ENCODE peak calls at places on chromosomes 2 and 18, in eight cellular contexts. U is fibroblast of pulmonary artery, Y is IMR-90, H is mammary epithelial cell, R is BJ, L is OCI-LY7, B is body of pancreas, E is GM06990. A is an unnamed sample.

GRCh38 chr2:190648289-190649034 is 421 bp upstream of the NAB1 start:
- DNase-seq in H (peak), Y (peak), R (no peak), U (peak), B (peak), E (peak), L (peak), A (peak)

GRCh38 chr2:240836781-240837467 is 16.9 kb upstream of the KIF1A start:
- DNase-seq in U (peak), R (no peak), E (no peak), Y (peak), L (no peak), B (peak), H (no peak), A (no peak)

GRCh38 chr2:242011516-242011915 is 142.0 kb downstream of the RTP5 start:
- DNase-seq in U (no peak), B (no peak), Y (no peak), H (no peak), E (no peak), R (no peak), L (no peak), A (no peak)

GRCh38 chr2:70248810-70249438 is 496 bp upstream of the TIA1 start:
- DNase-seq in E (no peak), B (peak), Y (no peak), L (no peak), R (no peak), U (peak), H (no peak), A (peak)

GRCh38 chr18:3135536-3135935 is 84.2 kb downstream of the MYOM1 start:
- DNase-seq in L (no peak), R (no peak), Y (no peak), E (no peak), U (no peak), H (no peak), B (no peak), A (no peak)

GRCh38 chr2:69300650-69301049 is 86.4 kb downstream of the GFPT1 start:
- DNase-seq in L (no peak), Y (no peak), B (no peak), E (no peak), H (no peak), R (no peak), U (peak), A (no peak)

GRCh38 chr18:50398947-50399346 is 24.1 kb downstream of the SKA1 start:
- DNase-seq in R (no peak), E (no peak), U (no peak), Y (no peak), H (no peak), B (no peak), L (no peak), A (no peak)

GRCh38 chr18:79900610-79901570 is 50.6 kb downstream of the SLC66A2 start:
- DNase-seq in H (no peak), E (no peak), B (no peak), R (no peak), U (no peak), Y (no peak), L (no peak), A (no peak)

GRCh38 chr2:135985826-135986393 is 484 bp upstream of the DARS1 start:
- DNase-seq in R (no peak), U (no peak), E (no peak), B (no peak), L (peak), Y (no peak), H (no peak), A (no peak)

GRCh38 chr2:201250741-201251140 is 9.6 kb upstream of the CASP8 start:
- DNase-seq in Y (no peak), L (no peak), R (no peak), U (no peak), E (no peak), H (no peak), B (no peak), A (no peak)

GRCh38 chr18:5997361-5997760 is 102.0 kb upstream of the TMEM200C start:
- DNase-seq in R (no peak), B (no peak), L (no peak), U (no peak), E (no peak), H (no peak), Y (no peak), A (no peak)

GRCh38 chr18:22167091-22167470 is 2.3 kb upstream of the GATA6 start:
- DNase-seq in B (peak), E (no peak), Y (no peak), L (no peak), U (no peak), R (no peak), H (no peak), A (no peak)

GRCh38 chr2:73089270-73090030 is 17.9 kb upstream of the SFXN5 start:
- DNase-seq in H (peak), L (no peak), Y (peak), U (peak), E (no peak), R (peak), B (peak), A (peak)

GRCh38 chr18:43180814-43181213 is 65.3 kb upstream of the RIT2 start:
- DNase-seq in H (no peak), E (no peak), Y (no peak), U (no peak), B (no peak), R (no peak), L (no peak), A (no peak)

GRCh38 chr2:201628545-201628944 is 14.8 kb downstream of the TMEM237 start:
- DNase-seq in Y (peak), H (no peak), L (no peak), R (no peak), E (no peak), B (no peak), U (no peak), A (peak)

GRCh38 chr2:29657674-29658073 is 263.7 kb downstream of the ALK start:
- DNase-seq in L (no peak), B (no peak), U (no peak), Y (no peak), E (no peak), H (no peak), R (no peak), A (no peak)

DNA sequence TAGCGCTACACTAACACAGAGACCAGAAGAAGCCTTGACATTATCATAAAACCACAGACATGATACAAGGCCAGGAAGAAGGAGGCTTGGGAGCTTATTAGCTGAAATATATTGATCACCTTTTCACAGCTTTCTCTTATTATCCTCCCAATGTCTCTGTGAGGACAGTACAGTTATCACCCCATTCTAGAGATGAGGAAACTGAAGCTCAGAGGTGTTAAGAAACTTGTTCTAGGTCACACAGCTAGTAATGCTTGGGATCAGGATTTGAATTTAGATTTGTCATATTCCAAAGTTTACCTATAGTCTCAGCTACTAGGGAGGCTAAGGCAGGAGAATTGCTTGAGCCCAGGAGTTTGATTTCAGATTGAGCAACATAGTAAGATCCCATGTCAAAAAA is 44.6 kb upstream of the LTBP1 start:
- DNase-seq in B (no peak), E (no peak), H (no peak), U (no peak), R (no peak), L (no peak), Y (no peak), A (no peak)
- H3K4me3 ChIP-seq in B (no peak), E (no peak), H (no peak), U (no peak), R (no peak), L (no peak), Y (no peak), A (no peak)

DNA sequence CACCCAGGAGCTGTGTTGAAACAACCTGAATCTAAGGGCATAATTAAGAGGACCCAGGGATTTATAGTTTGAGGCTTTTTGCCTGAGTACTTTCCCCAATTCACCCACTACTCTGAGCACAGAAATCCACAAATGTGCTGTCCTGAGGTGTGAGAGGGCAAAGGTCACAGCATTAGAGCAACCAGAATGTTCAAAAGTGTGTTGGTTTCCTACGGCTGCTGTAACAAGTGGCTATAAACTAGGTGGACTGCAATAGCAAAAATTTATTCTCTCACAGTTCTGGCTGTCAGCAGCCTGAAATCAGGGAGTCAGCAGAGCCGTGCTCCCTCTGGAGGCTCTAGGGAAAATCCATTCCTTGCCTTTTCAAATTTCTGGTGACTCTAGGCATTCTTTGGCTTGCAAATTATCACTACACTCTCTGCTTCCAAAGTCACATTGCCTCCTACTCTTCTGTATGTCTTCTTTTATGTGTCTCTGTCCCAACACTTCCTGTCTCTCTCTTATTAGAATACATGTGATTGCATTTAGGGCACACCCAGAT is 91.3 kb upstream of the TACR1 start:
- DNase-seq in U (peak), R (no peak), Y (peak), E (no peak), H (no peak), L (no peak), B (no peak), A (no peak)
- TF ChIP-seq CTCF in U (peak), R (peak), Y (peak), E (no peak), H (peak), L (no peak), B (no peak), A (peak)

GRCh38 chr2:157893611-157894010 is 17.5 kb upstream of the ACVR1 start:
- DNase-seq in U (no peak), E (no peak), R (no peak), Y (no peak), L (no peak), B (no peak), H (no peak), A (no peak)

GRCh38 chr2:157895531-157895930 is 19.4 kb upstream of the ACVR1 start:
- DNase-seq in R (peak), H (peak), U (no peak), L (no peak), Y (peak), B (no peak), E (no peak), A (peak)

GRCh38 chr2:157897106-157897971 is 21.2 kb upstream of the ACVR1 start:
- DNase-seq in U (no peak), Y (no peak), R (no peak), E (peak), B (no peak), H (no peak), L (peak), A (no peak)

GRCh38 chr2:157891630-157892016 is 15.5 kb upstream of the ACVR1 start:
- DNase-seq in B (no peak), U (no peak), R (no peak), Y (no peak), L (no peak), H (no peak), E (no peak), A (no peak)

DNA sequence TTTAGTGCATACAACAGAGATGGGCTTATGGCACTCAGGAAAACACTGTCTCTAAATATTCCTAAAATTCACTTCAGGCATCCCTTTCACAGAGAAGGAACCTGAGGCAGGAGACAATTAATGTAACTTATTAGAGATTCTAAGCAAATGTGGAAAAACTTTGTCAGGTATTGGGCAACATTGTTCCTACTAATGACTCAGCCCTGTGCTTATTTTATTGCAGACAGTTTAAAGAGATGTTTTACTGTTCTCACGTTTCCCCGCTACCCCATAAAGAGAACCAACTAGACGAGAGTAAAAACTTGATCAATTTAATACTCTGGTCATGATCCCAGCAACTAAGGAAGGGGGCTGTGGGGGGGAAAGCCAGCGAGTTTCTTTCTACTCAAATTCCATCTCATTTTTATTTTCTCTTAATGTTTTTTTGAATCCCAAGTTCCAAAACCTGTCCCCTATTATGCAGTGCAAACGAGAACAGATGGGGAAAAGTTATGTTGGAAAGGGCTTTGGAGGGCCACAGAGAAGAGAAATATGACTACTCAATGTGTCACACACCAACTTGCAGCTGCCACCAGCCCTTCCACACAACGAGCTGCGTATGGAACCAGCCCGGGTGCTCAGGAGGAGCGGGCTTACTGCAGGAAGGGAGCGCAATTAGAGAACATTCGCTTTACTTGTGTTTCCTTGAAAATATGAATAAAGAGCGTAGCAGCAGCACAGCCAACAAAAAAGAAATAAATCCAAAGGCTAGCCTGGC is 18.7 kb upstream of the ACVR1 start:
- DNase-seq in L (no peak), E (no peak), U (peak), H (peak), R (peak), B (no peak), Y (peak), A (peak)
- H3K4me3 ChIP-seq in L (no peak), E (no peak), U (no peak), H (no peak), R (no peak), B (no peak), Y (peak), A (no peak)

DNA sequence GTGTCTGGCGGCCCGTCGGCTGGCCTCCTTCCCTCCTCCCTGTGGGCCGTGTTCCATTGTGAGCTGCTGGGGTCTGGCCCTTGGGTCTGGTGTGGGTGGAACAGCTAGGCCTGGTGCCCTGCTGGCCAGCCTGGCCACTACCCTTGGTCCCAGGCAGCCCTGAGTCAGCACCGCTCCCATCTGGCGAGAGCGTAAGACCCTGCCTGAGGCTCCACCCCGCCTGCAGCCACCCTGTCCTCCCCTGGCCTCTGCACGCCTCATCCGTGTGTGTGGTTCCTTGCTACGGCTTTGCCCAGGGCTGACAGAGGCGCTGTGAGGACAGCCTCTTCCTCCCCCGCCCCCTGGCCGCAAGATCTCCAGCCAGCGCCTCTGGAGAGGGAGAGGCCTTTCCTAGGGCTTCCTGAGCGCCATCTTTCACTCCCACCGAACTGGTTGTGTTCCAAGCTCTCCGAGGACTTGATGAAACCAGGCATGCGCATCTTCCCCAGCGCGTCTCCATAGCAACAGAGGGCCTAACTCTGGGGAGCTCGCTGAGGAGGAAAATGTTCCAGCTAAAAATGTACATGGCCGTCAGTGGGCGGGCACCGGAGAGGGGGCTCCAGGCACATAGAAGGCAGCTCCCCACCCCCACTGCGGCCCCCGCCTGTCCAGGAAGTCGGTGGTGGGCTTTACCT is 83.0 kb downstream of the STPG4 start:
- DNase-seq in E (no peak), H (no peak), B (peak), Y (peak), U (peak), R (peak), L (no peak), A (peak)
- TF ChIP-seq CTCF in E (no peak), H (no peak), B (no peak), Y (no peak), U (peak), R (peak), L (no peak), A (peak)

GRCh38 chr2:64700133-64700809 is 46.6 kb upstream of the SERTAD2 start:
- DNase-seq in L (no peak), Y (peak), U (peak), R (peak), E (peak), B (no peak), H (peak), A (no peak)
- H3K4me3 ChIP-seq in L (no peak), Y (no peak), U (no peak), R (no peak), E (no peak), B (no peak), H (no peak), A (no peak)

GRCh38 chr2:42809876-42810125 is 17.4 kb upstream of the HAAO start:
- DNase-seq in E (no peak), Y (peak), L (peak), U (peak), H (peak), R (no peak), B (peak), A (peak)
- TF ChIP-seq CTCF in E (no peak), Y (peak), L (peak), U (no peak), H (no peak), R (no peak), B (no peak), A (no peak)

GRCh38 chr2:150809083-150809482 is 321.6 kb upstream of the RND3 start:
- DNase-seq in R (no peak), E (no peak), L (no peak), U (no peak), Y (no peak), H (no peak), B (no peak), A (no peak)
- H3K4me3 ChIP-seq in R (no peak), E (no peak), L (no peak), U (no peak), Y (no peak), H (no peak), B (no peak), A (no peak)

A was measured in brain microvascular endothelial cell.